ENCODE peak calls at places on chromosomes 11 and 22, in nine cellular contexts. A is thoracic aorta, E is coronary artery, Z is ovary, Q is choroid plexus epithelial cell, H is tibial artery, K is foreskin fibroblast, L is prostate gland, W is GM06990. V is an unnamed sample.

GRCh38 chr11:67409261-67409666 is 5.4 kb downstream of the TBC1D10C start:
- DNase-seq in A (no peak), E (no peak), Z (no peak), Q (no peak), H (no peak), K (no peak), L (no peak), W (peak; percentile 79), V (peak; percentile 83)

GRCh38 chr11:7511405-7511804 is 2.4 kb upstream of the PPFIBP2 start:
- DNase-seq in A (no peak), E (peak; percentile 77), Z (peak; percentile 33), Q (no peak), H (peak; percentile 88), K (no peak), L (peak; percentile 89), W (no peak), V (no peak)

GRCh38 chr11:1928038-1928890 is 8.8 kb downstream of the TNNT3 start:
- DNase-seq in A (no peak), E (no peak), Z (no peak), Q (no peak), H (no peak), K (no peak), L (no peak), W (no peak), V (no peak)

GRCh38 chr11:35548925-35549561 is 23.6 kb upstream of the PAMR1 start:
- DNase-seq in A (no peak), E (no peak), Z (no peak), Q (no peak), H (no peak), K (peak; percentile 63), L (no peak), W (no peak), V (no peak)

GRCh38 chr22:50621491-50621880 is 6.5 kb downstream of the ARSA start:
- DNase-seq in A (no peak), E (no peak), Z (no peak), Q (no peak), H (peak; percentile 28), K (no peak), L (no peak), W (peak; percentile 69), V (peak; percentile 63)

GRCh38 chr22:44023404-44024287 is 456 bp upstream of the PARVB start:
- DNase-seq in A (no peak), E (no peak), Z (peak; percentile 36), Q (no peak), H (peak; percentile 71), K (peak; percentile 73), L (no peak), W (peak; percentile 83), V (peak; percentile 85)

GRCh38 chr11:96307748-96308133 is 35.3 kb downstream of the MAML2 start:
- DNase-seq in A (no peak), E (no peak), Z (no peak), Q (peak; percentile 81), H (no peak), K (peak; percentile 95), L (no peak), W (no peak), V (no peak)

GRCh38 chr11:844693-845644 is 2.3 kb downstream of the TSPAN4 start:
- DNase-seq in A (peak; percentile 72), E (peak; percentile 95), Z (peak; percentile 95), Q (peak; percentile 95), H (peak; percentile 97), K (peak; percentile 97), L (peak; percentile 85), W (no peak), V (peak; percentile 77)

GRCh38 chr11:44916797-44917196 is 33.9 kb downstream of the TP53I11 start:
- DNase-seq in A (no peak), E (no peak), Z (no peak), Q (no peak), H (no peak), K (no peak), L (no peak), W (no peak), V (no peak)

GRCh38 chr22:30969532-30970355 is 679 bp downstream of the TUG1 start:
- DNase-seq in A (no peak), E (peak; percentile 77), Z (no peak), Q (peak; percentile 58), H (no peak), K (peak; percentile 61), L (no peak), W (no peak), V (no peak)

GRCh38 chr11:68840661-68841653 is 759 bp downstream of the CPT1A start:
- DNase-seq in A (no peak), E (no peak), Z (peak; percentile 67), Q (peak; percentile 53), H (peak; percentile 77), K (peak; percentile 66), L (peak; percentile 39), W (peak; percentile 52), V (peak; percentile 60)

GRCh38 chr11:117492578-117493251 is 165.1 kb downstream of the CEP164 start:
- DNase-seq in A (no peak), E (no peak), Z (no peak), Q (no peak), H (no peak), K (no peak), L (no peak), W (no peak), V (no peak)

GRCh38 chr11:59186130-59186594 is 14.2 kb downstream of the DTX4 start:
- DNase-seq in A (no peak), E (no peak), Z (no peak), Q (no peak), H (no peak), K (peak; percentile 30), L (no peak), W (no peak), V (peak; percentile 80)

GRCh38 chr11:122633219-122633829 is 22.2 kb upstream of the UBASH3B start:
- DNase-seq in A (no peak), E (no peak), Z (no peak), Q (peak; percentile 88), H (no peak), K (peak; percentile 88), L (no peak), W (no peak), V (peak; percentile 68)

GRCh38 chr11:99020324-99021225 is at the start of gene CNTN5:
- DNase-seq in A (no peak), E (peak; percentile 73), Z (no peak), Q (peak; percentile 63), H (peak; percentile 67), K (peak; percentile 1), L (no peak), W (no peak), V (peak; percentile 20)

GRCh38 chr11:24704716-24705115 is 207.9 kb downstream of the LUZP2 start:
- DNase-seq in A (no peak), E (no peak), Z (no peak), Q (no peak), H (no peak), K (no peak), L (no peak), W (no peak), V (no peak)

GRCh38 chr11:14645247-14645912 is 1.8 kb downstream of the PDE3B start:
- DNase-seq in A (no peak), E (no peak), Z (no peak), Q (peak; percentile 26), H (no peak), K (peak; percentile 65), L (no peak), W (no peak), V (peak; percentile 21)

GRCh38 chr11:30131535-30131934 is 99.3 kb upstream of the FSHB start:
- DNase-seq in A (no peak), E (no peak), Z (no peak), Q (peak; percentile 6), H (no peak), K (no peak), L (no peak), W (no peak), V (no peak)
- TF ChIP-seq CTCF in A (no peak), E (no peak), Z (no peak), Q (no peak), H (no peak), K (no peak), L (no peak), W (peak; percentile 11), V (no peak)

GRCh38 chr11:76243157-76243556 is 36.9 kb upstream of the WNT11 start:
- DNase-seq in A (no peak), E (no peak), Z (no peak), Q (no peak), H (no peak), K (no peak), L (no peak), W (no peak), V (no peak)
- TF ChIP-seq CTCF in A (no peak), E (no peak), Z (no peak), Q (no peak), H (no peak), K (no peak), L (no peak), W (no peak), V (no peak)

DNA sequence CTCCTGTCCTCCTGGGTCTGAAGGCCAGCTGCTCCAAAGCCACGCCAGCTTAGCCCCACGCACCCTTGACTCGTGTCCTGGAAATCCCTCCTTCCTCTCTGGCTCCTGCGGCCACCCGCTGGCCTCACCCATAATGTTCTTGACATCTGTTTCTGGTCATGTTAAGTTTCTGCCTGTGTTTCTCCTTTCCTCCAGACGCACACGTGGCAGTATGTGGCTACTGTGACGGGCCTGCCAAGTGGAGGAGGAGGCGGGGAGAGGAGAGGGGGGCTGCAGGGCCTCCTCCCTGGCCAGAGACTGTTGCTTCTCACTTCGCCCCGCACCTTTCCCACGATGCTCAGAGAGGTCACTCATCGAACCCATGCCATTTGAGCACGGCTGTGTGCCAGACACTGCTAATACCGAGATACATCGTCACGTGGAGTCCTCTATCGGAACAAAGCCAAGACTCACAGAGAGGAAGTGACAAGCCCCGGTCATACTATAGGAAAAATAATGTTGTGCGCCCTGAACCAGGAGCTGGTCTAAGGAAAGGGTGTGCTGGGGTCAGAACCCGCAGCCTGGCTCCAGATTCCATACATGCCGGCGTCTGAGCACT is 11.5 kb downstream of the C1QTNF6 start:
- DNase-seq in A (no peak), E (no peak), Z (peak; percentile 70), Q (peak; percentile 79), H (peak; percentile 80), K (peak; percentile 91), L (peak; percentile 51), W (no peak), V (peak; percentile 67)
- TF ChIP-seq CTCF in A (no peak), E (no peak), Z (no peak), Q (no peak), H (no peak), K (no peak), L (no peak), W (no peak), V (no peak)

GRCh38 chr22:19912236-19912999 is 29.2 kb upstream of the COMT start:
- DNase-seq in A (no peak), E (no peak), Z (no peak), Q (peak; percentile 8), H (no peak), K (no peak), L (peak; percentile 81), W (no peak), V (no peak)
- TF ChIP-seq CTCF in A (no peak), E (no peak), Z (no peak), Q (peak; percentile 38), H (no peak), K (no peak), L (no peak), W (no peak), V (no peak)

DNA sequence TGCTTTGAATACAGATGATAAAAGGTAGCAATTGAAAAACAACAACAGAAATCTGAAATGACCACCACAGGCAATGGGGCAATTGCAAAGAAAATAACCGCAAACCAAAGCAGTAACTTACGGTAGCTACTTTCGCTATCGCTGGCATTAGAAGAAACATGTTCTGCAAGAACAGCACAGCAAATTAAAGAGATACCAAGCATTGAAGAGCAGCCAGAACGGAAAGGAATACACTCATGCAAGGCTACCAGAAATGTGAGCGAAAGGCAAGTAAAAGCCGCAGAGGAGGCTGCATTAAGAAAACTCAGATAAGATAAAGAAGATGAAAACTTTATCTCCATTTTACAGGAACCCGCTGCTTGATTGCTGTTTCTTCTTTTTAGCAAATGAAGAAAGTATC is 194.1 kb upstream of the CCDC90B start:
- DNase-seq in A (no peak), E (no peak), Z (no peak), Q (no peak), H (no peak), K (no peak), L (no peak), W (no peak), V (no peak)
- TF ChIP-seq CTCF in A (no peak), E (no peak), Z (no peak), Q (no peak), H (no peak), K (no peak), L (no peak), W (no peak), V (no peak)